ENCODE peak calls at places on chromosomes 16 and 17, in six cellular contexts. M, I, T, D, U and S are unnamed samples.

GRCh38 chr16:62190426-62190825 is 154.2 kb upstream of the CDH8 start:
- DNase-seq in T (no peak), D (no peak), I (no peak), M (peak), U (no peak), S (no peak)

GRCh38 chr17:81514485-81514734 is 1.8 kb upstream of the ACTG1 start:
- DNase-seq in T (no peak), D (no peak), I (no peak), M (no peak), U (no peak), S (no peak)

GRCh38 chr17:83195330-83196087 is 116.1 kb downstream of the METRNL start:
- DNase-seq in T (no peak), I (peak), U (no peak), M (no peak), D (no peak), S (peak)

GRCh38 chr16:15829460-15829859 is 27.4 kb downstream of the MYH11 start:
- DNase-seq in M (no peak), U (no peak), I (peak), D (no peak), T (no peak), S (no peak)

GRCh38 chr17:56658648-56659047 is 65.1 kb downstream of the NOG start:
- DNase-seq in U (no peak), D (no peak), M (no peak), T (no peak), I (no peak), S (no peak)

GRCh38 chr17:38564869-38565268 is 40.9 kb downstream of the SRCIN1 start:
- DNase-seq in U (no peak), D (no peak), M (no peak), I (no peak), T (no peak), S (no peak)

GRCh38 chr17:2174048-2174447 is 119.1 kb downstream of the HIC1 start:
- DNase-seq in U (no peak), I (no peak), T (no peak), D (no peak), M (peak), S (no peak)

GRCh38 chr17:31401456-31402254 is 10.2 kb downstream of the RAB11FIP4 start:
- DNase-seq in U (no peak), M (no peak), T (no peak), I (no peak), D (no peak), S (no peak)

GRCh38 chr17:20105539-20106291 is 96.6 kb downstream of the SPECC1 start:
- DNase-seq in I (no peak), T (no peak), M (no peak), D (no peak), U (no peak), S (no peak)

GRCh38 chr17:46836500-46836899 is 14.9 kb upstream of the WNT9B start:
- DNase-seq in T (no peak), I (no peak), U (no peak), D (no peak), M (no peak), S (no peak)

GRCh38 chr16:26787924-26788323 is 278.8 kb upstream of the C16orf82 start:
- DNase-seq in D (no peak), M (no peak), T (no peak), I (no peak), U (no peak), S (no peak)

GRCh38 chr17:74227681-74228080 is 14.3 kb downstream of the TTYH2 start:
- DNase-seq in U (no peak), T (no peak), D (no peak), I (no peak), M (no peak), S (no peak)

GRCh38 chr16:28162326-28162877 is 49.4 kb downstream of the XPO6 start:
- DNase-seq in T (no peak), I (no peak), M (no peak), D (no peak), U (no peak), S (no peak)

GRCh38 chr17:59810894-59811153 is 81.9 kb downstream of the TUBD1 start:
- DNase-seq in M (no peak), D (no peak), U (no peak), T (no peak), I (no peak), S (no peak)

GRCh38 chr17:40323731-40324650 is 15.0 kb downstream of the RARA start:
- DNase-seq in D (no peak), M (no peak), T (no peak), U (no peak), I (peak), S (no peak)

GRCh38 chr16:56513972-56514371 is 5.9 kb downstream of the BBS2 start:
- DNase-seq in U (peak), I (peak), T (no peak), M (peak), D (no peak), S (no peak)

GRCh38 chr17:31726980-31727427 is 132.0 kb downstream of the COPRS start:
- DNase-seq in M (peak), T (no peak), I (no peak), D (no peak), U (no peak), S (peak)

GRCh38 chr17:27535975-27536374 is 79.7 kb downstream of the KSR1 start:
- DNase-seq in D (no peak), U (no peak), T (no peak), I (no peak), M (no peak), S (no peak)

GRCh38 chr16:70370924-70371323 is 24.2 kb downstream of the DDX19A start:
- DNase-seq in D (no peak), U (no peak), I (no peak), M (no peak), T (no peak), S (no peak)

GRCh38 chr17:48729335-48730239 is 1.0 kb upstream of the HOXB13 start:
- DNase-seq in M (no peak), T (no peak), D (no peak), U (no peak), I (no peak), S (no peak)

GRCh38 chr16:86224126-86224525 is 286.2 kb upstream of the FOXF1 start:
- DNase-seq in T (no peak), U (no peak), I (no peak), M (no peak), D (no peak), S (no peak)

GRCh38 chr17:43534909-43535308 is 11.2 kb downstream of the ETV4 start:
- DNase-seq in U (no peak), I (no peak), D (no peak), T (no peak), M (no peak), S (no peak)

GRCh38 chr16:70715113-70715711 is 29.4 kb upstream of the MTSS2 start:
- DNase-seq in U (no peak), D (no peak), T (no peak), M (peak), I (no peak), S (peak)

GRCh38 chr17:37605813-37606505 is 3.3 kb downstream of the SYNRG start:
- DNase-seq in D (no peak), T (no peak), U (no peak), M (no peak), I (no peak), S (no peak)

GRCh38 chr17:4175921-4176802 is 33.2 kb downstream of the CYB5D2 start:
- DNase-seq in U (no peak), M (no peak), I (no peak), D (no peak), T (no peak), S (no peak)

GRCh38 chr17:45431531-45432404 is 902 bp downstream of the ARHGAP27 start:
- DNase-seq in I (no peak), D (peak), M (peak), U (no peak), T (no peak), S (no peak)

GRCh38 chr16:87012954-87013938 is 303.9 kb downstream of the C16orf95 start:
- DNase-seq in T (no peak), I (no peak), D (no peak), U (no peak), M (no peak), S (no peak)

GRCh38 chr17:60328679-60329078 is 63.3 kb downstream of the USP32 start:
- DNase-seq in D (no peak), T (no peak), I (no peak), U (no peak), M (no peak), S (no peak)

GRCh38 chr17:41734139-41734948 is at the start of gene HAP1:
- DNase-seq in U (no peak), T (no peak), D (peak), M (no peak), I (no peak), S (no peak)

GRCh38 chr17:64064331-64064730 is 43.9 kb upstream of the ICAM2 start:
- DNase-seq in M (peak), I (no peak), T (no peak), D (no peak), U (no peak), S (no peak)

GRCh38 chr17:55286681-55287589 is 22.2 kb downstream of the HLF start:
- DNase-seq in I (no peak), D (no peak), U (no peak), M (peak), T (no peak), S (no peak)

GRCh38 chr17:48014603-48015037 is 23.0 kb downstream of the COPZ2 start:
- DNase-seq in M (no peak), D (no peak), T (no peak), I (no peak), U (no peak), S (no peak)

GRCh38 chr17:46758614-46759013 is 59.9 kb downstream of the WNT3 start:
- DNase-seq in T (no peak), D (no peak), U (no peak), M (peak), I (no peak), S (no peak)

GRCh38 chr16:84726670-84727467 is 27.1 kb downstream of the USP10 start:
- DNase-seq in D (no peak), U (no peak), M (no peak), I (peak), T (no peak), S (no peak)

GRCh38 chr16:90009172-90009899 is 9.9 kb downstream of the DBNDD1 start:
- DNase-seq in T (no peak), U (no peak), M (no peak), I (no peak), D (no peak), S (no peak)

GRCh38 chr17:34341916-34342315 is 14.4 kb upstream of the CCL13 start:
- DNase-seq in T (no peak), M (no peak), D (no peak), U (no peak), I (no peak), S (no peak)

GRCh38 chr17:41775394-41776226 is 10.9 kb downstream of the JUP start:
- DNase-seq in T (no peak), M (peak), U (no peak), I (no peak), D (no peak), S (no peak)

GRCh38 chr16:84050316-84050715 is 7.7 kb upstream of the SLC38A8 start:
- DNase-seq in D (no peak), M (no peak), T (no peak), U (no peak), I (no peak), S (no peak)

DNA sequence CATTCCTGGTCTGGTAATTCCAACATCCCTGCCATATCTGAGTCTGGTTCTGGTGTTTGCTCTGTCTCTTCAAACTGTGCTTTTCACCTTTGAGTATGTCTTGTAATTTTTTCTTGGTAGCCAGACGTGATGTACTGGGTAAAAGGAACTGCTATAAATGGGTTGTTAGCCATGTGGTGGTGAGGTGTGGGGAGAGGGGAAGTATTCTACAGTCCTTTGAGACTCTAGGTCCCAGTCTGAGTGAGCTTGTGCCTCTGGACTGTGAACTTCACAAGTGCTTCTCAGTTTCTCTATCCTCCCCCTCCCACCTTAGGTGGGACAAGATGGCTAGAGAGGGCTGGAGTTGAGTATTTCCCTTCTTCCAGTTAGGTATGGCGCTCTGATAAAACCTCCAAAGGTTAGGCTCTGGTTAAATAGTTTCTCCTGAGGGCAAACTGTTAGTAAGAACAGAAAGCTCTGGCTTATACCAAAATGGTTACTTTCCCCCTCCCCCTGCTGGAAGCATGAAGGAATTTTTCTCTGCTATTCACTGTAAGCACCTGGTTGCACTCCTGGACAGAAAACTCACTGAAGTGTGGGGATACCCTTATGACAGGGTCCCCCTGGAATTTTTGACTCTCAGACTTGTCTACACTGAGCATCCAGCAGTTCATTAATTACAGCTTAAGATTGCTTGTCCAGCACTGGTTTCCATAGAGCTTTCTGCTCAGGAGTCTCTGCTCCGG is 87.8 kb downstream of the MARCHF10 start:
- DNase-seq in U (no peak), M (peak), D (no peak), T (no peak), I (no peak), S (no peak)
- TF ChIP-seq CTCF in U (no peak), M (peak), D (peak), T (no peak), I (no peak), S (peak)

GRCh38 chr17:76467366-76467765 is at the start of gene AANAT:
- DNase-seq in T (no peak), I (no peak), M (no peak), U (no peak), D (no peak), S (no peak)
- TF ChIP-seq CTCF in T (no peak), I (no peak), M (no peak), U (no peak), D (no peak), S (no peak)

DNA sequence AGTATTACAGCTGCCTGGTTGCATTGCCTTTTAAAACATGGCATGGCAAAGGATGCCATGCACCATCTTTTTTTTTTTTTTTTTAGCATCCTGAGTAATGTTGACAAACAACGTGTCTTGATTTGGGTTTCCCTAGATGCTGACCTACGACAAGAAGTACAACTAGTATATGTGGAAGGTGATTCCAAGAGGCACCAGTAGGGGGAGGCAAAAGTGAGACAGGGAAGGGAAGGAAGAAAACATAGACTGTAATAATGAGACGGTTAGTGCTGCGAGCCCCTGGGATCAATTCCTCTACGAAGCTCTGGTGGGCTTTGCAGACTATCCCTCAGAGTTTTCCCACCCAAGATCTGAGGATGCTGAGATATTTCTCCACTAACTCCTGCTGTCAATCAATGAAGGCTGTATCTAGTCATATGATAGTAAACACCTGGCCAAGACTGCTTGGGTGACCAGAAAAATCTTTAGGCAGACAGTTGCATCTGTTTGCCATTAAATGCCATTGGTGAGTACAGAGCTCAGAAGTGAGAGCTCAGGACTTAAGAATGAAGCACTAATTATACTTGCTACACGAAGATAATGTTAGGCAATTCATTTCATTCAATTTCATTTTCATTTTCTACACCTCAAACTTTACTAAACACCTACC is 458.6 kb upstream of the GOT2 start:
- DNase-seq in D (no peak), I (peak), U (no peak), M (no peak), T (no peak), S (no peak)
- TF ChIP-seq CTCF in D (peak), I (no peak), U (peak), M (no peak), T (no peak), S (peak)

DNA sequence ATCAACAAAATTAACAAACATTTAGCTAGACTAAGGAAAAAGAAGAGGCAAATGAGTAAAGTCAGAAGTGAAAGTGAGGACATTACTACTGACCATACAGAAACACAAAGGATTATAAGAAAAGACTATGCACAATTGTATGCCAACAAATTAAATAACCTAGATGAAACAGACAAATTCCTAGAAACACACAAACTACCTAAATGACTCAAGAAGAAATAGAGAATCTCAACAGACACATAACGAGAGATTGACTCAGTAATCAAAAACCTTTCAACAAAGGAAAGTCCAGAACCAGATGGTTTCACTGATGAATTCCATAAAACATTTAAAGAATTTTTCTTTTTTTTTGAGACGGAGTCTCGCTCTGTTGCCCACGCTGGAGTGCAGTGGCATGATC is 35.7 kb upstream of the MYLK3 start:
- DNase-seq in U (no peak), I (no peak), M (no peak), T (no peak), D (no peak), S (no peak)
- TF ChIP-seq CTCF in U (no peak), I (no peak), M (no peak), T (no peak), D (no peak), S (no peak)

GRCh38 chr16:67397812-67398545 is 4.7 kb upstream of the TPPP3 start:
- DNase-seq in M (peak), T (no peak), I (no peak), D (no peak), U (no peak), S (no peak)
- TF ChIP-seq CTCF in M (peak), T (peak), I (no peak), D (no peak), U (no peak), S (no peak)

GRCh38 chr17:58352018-58352842 is at the start of gene SUPT4H1:
- DNase-seq in D (peak), U (peak), I (peak), M (peak), T (peak), S (peak)
- TF ChIP-seq CTCF in D (peak), U (no peak), I (no peak), M (no peak), T (peak), S (no peak)

GRCh38 chr17:80253631-80254395 is 6.8 kb upstream of the RNF213 start:
- DNase-seq in U (no peak), M (no peak), I (no peak), T (no peak), D (no peak), S (no peak)

GRCh38 chr17:80252871-80253270 is 7.8 kb upstream of the RNF213 start:
- DNase-seq in M (peak), T (no peak), U (no peak), I (peak), D (peak), S (no peak)

GRCh38 chr17:80257716-80258213 is 2.9 kb upstream of the RNF213 start:
- DNase-seq in U (no peak), M (no peak), T (no peak), I (no peak), D (no peak), S (no peak)

GRCh38 chr17:80254396-80255241 is 6.0 kb upstream of the RNF213 start:
- DNase-seq in D (no peak), U (peak), T (no peak), M (peak), I (peak), S (no peak)

GRCh38 chr17:80256034-80256350 is 4.7 kb upstream of the RNF213 start:
- DNase-seq in I (no peak), M (no peak), T (no peak), D (no peak), U (no peak), S (no peak)
- TF ChIP-seq CTCF in I (no peak), M (no peak), T (no peak), D (no peak), U (no peak), S (no peak)

GRCh38 chr17:54172654-54173316 is 350.1 kb downstream of the KIF2B start:
- DNase-seq in U (no peak), D (no peak), I (no peak), T (no peak), M (peak), S (no peak)
- TF ChIP-seq CTCF in U (peak), D (peak), I (peak), T (peak), M (peak), S (peak)

GRCh38 chr16:78478267-78478821 is 378.9 kb downstream of the WWOX start:
- DNase-seq in T (no peak), U (no peak), D (no peak), M (no peak), I (no peak), S (no peak)
- TF ChIP-seq CTCF in T (no peak), U (no peak), D (peak), M (no peak), I (no peak), S (no peak)